ENCODE peak calls at places on chromosome 11, in six cellular contexts. One of them, this sample, is unnamed.

GRCh38 chr11:47257518-47258316 is at the start of gene NR1H3:
- DNase-seq in pancreas: peak
- DNase-seq in nephron progenitor cell: peak
- DNase-seq in CD8-positive, alpha-beta T cell: no peak
- DNase-seq in brain microvascular endothelial cell: peak
- DNase-seq in kidney epithelial cell: no peak
- DNase-seq in this sample: no peak

GRCh38 chr11:26741036-26741435 is 19.2 kb upstream of the SLC5A12 start:
- DNase-seq in CD8-positive, alpha-beta T cell: no peak
- DNase-seq in pancreas: no peak
- DNase-seq in kidney epithelial cell: no peak
- DNase-seq in nephron progenitor cell: no peak
- DNase-seq in brain microvascular endothelial cell: peak
- DNase-seq in this sample: no peak

GRCh38 chr11:58905141-58905715 is 34.1 kb upstream of the GLYATL1 start:
- DNase-seq in nephron progenitor cell: peak
- DNase-seq in kidney epithelial cell: no peak
- DNase-seq in pancreas: peak
- DNase-seq in brain microvascular endothelial cell: peak
- DNase-seq in CD8-positive, alpha-beta T cell: no peak
- DNase-seq in this sample: no peak

GRCh38 chr11:12846766-12847615 is 162.1 kb upstream of the RASSF10 start:
- DNase-seq in nephron progenitor cell: no peak
- DNase-seq in kidney epithelial cell: no peak
- DNase-seq in brain microvascular endothelial cell: no peak
- DNase-seq in pancreas: no peak
- DNase-seq in CD8-positive, alpha-beta T cell: no peak
- DNase-seq in this sample: no peak

GRCh38 chr11:6655020-6655789 is 404 bp downstream of the DCHS1 start:
- DNase-seq in pancreas: no peak
- DNase-seq in kidney epithelial cell: no peak
- DNase-seq in CD8-positive, alpha-beta T cell: peak
- DNase-seq in brain microvascular endothelial cell: no peak
- DNase-seq in nephron progenitor cell: peak
- DNase-seq in this sample: no peak

GRCh38 chr11:111093061-111093460 is 152.5 kb upstream of the POU2AF2 start:
- DNase-seq in CD8-positive, alpha-beta T cell: no peak
- DNase-seq in nephron progenitor cell: no peak
- DNase-seq in brain microvascular endothelial cell: no peak
- DNase-seq in kidney epithelial cell: no peak
- DNase-seq in pancreas: no peak
- DNase-seq in this sample: no peak

GRCh38 chr11:114496915-114497314 is 57.6 kb downstream of the REXO2 start:
- DNase-seq in pancreas: no peak
- DNase-seq in kidney epithelial cell: no peak
- DNase-seq in nephron progenitor cell: no peak
- DNase-seq in brain microvascular endothelial cell: no peak
- DNase-seq in CD8-positive, alpha-beta T cell: no peak
- DNase-seq in this sample: no peak

GRCh38 chr11:46112961-46113617 is 8.2 kb downstream of the PHF21A start:
- DNase-seq in nephron progenitor cell: no peak
- DNase-seq in CD8-positive, alpha-beta T cell: peak
- DNase-seq in brain microvascular endothelial cell: peak
- DNase-seq in kidney epithelial cell: peak
- DNase-seq in pancreas: no peak
- DNase-seq in this sample: no peak

GRCh38 chr11:68956142-68956541 is 24.6 kb downstream of the MRGPRD start:
- DNase-seq in kidney epithelial cell: no peak
- DNase-seq in pancreas: no peak
- DNase-seq in nephron progenitor cell: peak
- DNase-seq in CD8-positive, alpha-beta T cell: no peak
- DNase-seq in brain microvascular endothelial cell: no peak
- DNase-seq in this sample: no peak

GRCh38 chr11:118156531-118157185 is 4.0 kb upstream of the SCN4B start:
- DNase-seq in CD8-positive, alpha-beta T cell: peak
- DNase-seq in pancreas: no peak
- DNase-seq in brain microvascular endothelial cell: no peak
- DNase-seq in nephron progenitor cell: no peak
- DNase-seq in kidney epithelial cell: no peak
- DNase-seq in this sample: no peak

GRCh38 chr11:15938362-15938725 is 418.0 kb downstream of the SOX6 start:
- DNase-seq in kidney epithelial cell: no peak
- DNase-seq in brain microvascular endothelial cell: no peak
- DNase-seq in CD8-positive, alpha-beta T cell: no peak
- DNase-seq in pancreas: no peak
- DNase-seq in nephron progenitor cell: no peak
- DNase-seq in this sample: no peak

GRCh38 chr11:15936011-15936410 is 420.3 kb downstream of the SOX6 start:
- DNase-seq in kidney epithelial cell: no peak
- DNase-seq in pancreas: no peak
- DNase-seq in nephron progenitor cell: no peak
- DNase-seq in CD8-positive, alpha-beta T cell: no peak
- DNase-seq in brain microvascular endothelial cell: no peak
- DNase-seq in this sample: no peak

GRCh38 chr11:15938983-15939382 is 417.4 kb downstream of the SOX6 start:
- DNase-seq in pancreas: no peak
- DNase-seq in nephron progenitor cell: no peak
- DNase-seq in kidney epithelial cell: no peak
- DNase-seq in CD8-positive, alpha-beta T cell: no peak
- DNase-seq in brain microvascular endothelial cell: no peak
- DNase-seq in this sample: no peak

GRCh38 chr11:15935370-15935769 is 421.0 kb downstream of the SOX6 start:
- DNase-seq in brain microvascular endothelial cell: no peak
- DNase-seq in kidney epithelial cell: no peak
- DNase-seq in nephron progenitor cell: no peak
- DNase-seq in pancreas: no peak
- DNase-seq in CD8-positive, alpha-beta T cell: no peak
- DNase-seq in this sample: no peak

DNA sequence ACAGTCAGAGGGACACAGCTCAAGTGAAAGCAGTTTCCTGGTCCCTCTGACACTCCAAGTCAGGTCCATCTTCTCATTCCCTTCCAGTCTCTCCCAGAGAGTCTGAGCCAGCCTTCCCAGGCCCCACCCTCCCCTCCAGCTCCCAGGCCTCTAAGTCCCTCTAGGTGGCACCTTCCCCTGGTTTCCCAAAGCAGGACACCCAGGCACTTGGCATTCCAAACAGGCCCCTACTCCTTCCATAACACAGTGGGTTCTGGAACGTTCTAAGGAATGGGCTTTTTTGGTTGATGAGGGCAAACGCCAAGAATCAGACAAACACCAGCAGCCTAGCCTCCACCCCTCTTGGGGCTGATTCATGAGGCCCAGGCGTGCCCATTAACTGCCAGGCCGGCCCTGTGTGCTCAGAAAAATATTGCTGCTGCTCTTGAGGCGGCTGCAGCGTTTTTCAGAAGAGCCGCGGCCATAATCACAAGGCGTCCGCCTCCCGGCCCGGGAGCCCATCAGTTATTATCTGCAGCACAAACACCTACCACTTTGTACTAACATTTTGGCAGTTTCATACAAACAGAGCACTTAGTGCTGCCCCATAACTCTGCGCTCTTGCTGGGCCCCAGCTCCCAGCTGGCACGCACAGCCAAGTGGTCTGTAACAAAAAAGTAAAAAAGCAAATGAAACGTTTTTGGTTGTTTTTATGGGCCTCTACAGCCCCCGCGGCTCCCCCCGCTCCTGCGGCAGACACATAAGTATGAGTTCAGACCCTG is 418.6 kb downstream of the SOX6 start:
- DNase-seq in brain microvascular endothelial cell: no peak
- DNase-seq in kidney epithelial cell: no peak
- DNase-seq in CD8-positive, alpha-beta T cell: no peak
- DNase-seq in pancreas: no peak
- DNase-seq in nephron progenitor cell: no peak
- DNase-seq in this sample: no peak
- TF ChIP-seq CTCF in brain microvascular endothelial cell: no peak
- TF ChIP-seq CTCF in kidney epithelial cell: no peak
- TF ChIP-seq CTCF in CD8-positive, alpha-beta T cell: no peak
- TF ChIP-seq CTCF in pancreas: no peak
- TF ChIP-seq CTCF in nephron progenitor cell: no peak
- TF ChIP-seq CTCF in this sample: no peak

GRCh38 chr11:20873054-20873453 is 203.7 kb downstream of the NELL1 start:
- DNase-seq in kidney epithelial cell: no peak
- DNase-seq in pancreas: no peak
- DNase-seq in brain microvascular endothelial cell: no peak
- DNase-seq in CD8-positive, alpha-beta T cell: no peak
- DNase-seq in nephron progenitor cell: peak
- DNase-seq in this sample: no peak
- TF ChIP-seq CTCF in kidney epithelial cell: peak
- TF ChIP-seq CTCF in pancreas: no peak
- TF ChIP-seq CTCF in brain microvascular endothelial cell: no peak
- TF ChIP-seq CTCF in CD8-positive, alpha-beta T cell: no peak
- TF ChIP-seq CTCF in nephron progenitor cell: peak
- TF ChIP-seq CTCF in this sample: no peak

GRCh38 chr11:121864660-121865059 is 251.4 kb downstream of the BLID start:
- DNase-seq in pancreas: no peak
- DNase-seq in brain microvascular endothelial cell: no peak
- DNase-seq in kidney epithelial cell: no peak
- DNase-seq in CD8-positive, alpha-beta T cell: no peak
- DNase-seq in nephron progenitor cell: no peak
- DNase-seq in this sample: no peak
- TF ChIP-seq CTCF in pancreas: no peak
- TF ChIP-seq CTCF in brain microvascular endothelial cell: peak
- TF ChIP-seq CTCF in kidney epithelial cell: no peak
- TF ChIP-seq CTCF in CD8-positive, alpha-beta T cell: no peak
- TF ChIP-seq CTCF in nephron progenitor cell: no peak
- TF ChIP-seq CTCF in this sample: no peak

GRCh38 chr11:79269923-79270322 is 170.9 kb downstream of the TENM4 start:
- DNase-seq in brain microvascular endothelial cell: no peak
- DNase-seq in CD8-positive, alpha-beta T cell: no peak
- DNase-seq in nephron progenitor cell: no peak
- DNase-seq in kidney epithelial cell: no peak
- DNase-seq in pancreas: no peak
- DNase-seq in this sample: no peak
- TF ChIP-seq CTCF in brain microvascular endothelial cell: peak
- TF ChIP-seq CTCF in CD8-positive, alpha-beta T cell: no peak
- TF ChIP-seq CTCF in nephron progenitor cell: no peak
- TF ChIP-seq CTCF in kidney epithelial cell: no peak
- TF ChIP-seq CTCF in pancreas: no peak
- TF ChIP-seq CTCF in this sample: no peak

GRCh38 chr11:64251986-64252837 is 882 bp downstream of the PLCB3 start:
- DNase-seq in pancreas: peak
- DNase-seq in brain microvascular endothelial cell: no peak
- DNase-seq in CD8-positive, alpha-beta T cell: no peak
- DNase-seq in kidney epithelial cell: no peak
- DNase-seq in nephron progenitor cell: no peak
- DNase-seq in this sample: no peak
- TF ChIP-seq CTCF in pancreas: no peak
- TF ChIP-seq CTCF in brain microvascular endothelial cell: peak
- TF ChIP-seq CTCF in CD8-positive, alpha-beta T cell: peak
- TF ChIP-seq CTCF in kidney epithelial cell: peak
- TF ChIP-seq CTCF in nephron progenitor cell: no peak
- TF ChIP-seq CTCF in this sample: peak